ENCODE peak calls at places on chromosomes 1 and 21, in six cellular contexts. M is prostate gland, Q is AG10803, H is GM20000, K is HuH-7.5, V is AG08396. L is an unnamed sample.

GRCh38 chr1:29166291-29166878 is 15.3 kb downstream of the SRSF4 start:
- DNase-seq in M (no peak), Q (peak; percentile 66), H (no peak), K (no peak), V (no peak), L (no peak)

GRCh38 chr1:173603056-173603591 is at the start of gene SLC9C2:
- DNase-seq in M (no peak), Q (peak; percentile 24), H (no peak), K (no peak), V (peak; percentile 32), L (no peak)

GRCh38 chr1:40036574-40036973 is 4.0 kb upstream of the CAP1 start:
- DNase-seq in M (peak; percentile 80), Q (peak; percentile 83), H (no peak), K (no peak), V (peak; percentile 54), L (no peak)

GRCh38 chr1:232333419-232333767 is 296.5 kb downstream of the SIPA1L2 start:
- DNase-seq in M (no peak), Q (no peak), H (no peak), K (no peak), V (no peak), L (no peak)

GRCh38 chr1:57468661-57469523 is 45.0 kb upstream of the DAB1 start:
- DNase-seq in M (no peak), Q (peak; percentile 91), H (no peak), K (no peak), V (peak; percentile 30), L (no peak)

GRCh38 chr21:34843562-34843961 is 174.8 kb downstream of the CLIC6 start:
- DNase-seq in M (no peak), Q (no peak), H (no peak), K (no peak), V (no peak), L (no peak)

GRCh38 chr1:172874950-172875349 is 175.8 kb downstream of the TNFSF18 start:
- DNase-seq in M (no peak), Q (no peak), H (peak; percentile 25), K (no peak), V (no peak), L (no peak)

GRCh38 chr1:55632058-55632457 is 416.9 kb upstream of the USP24 start:
- DNase-seq in M (no peak), Q (peak; percentile 80), H (no peak), K (no peak), V (peak; percentile 28), L (no peak)

GRCh38 chr1:168287237-168287664 is 6.6 kb downstream of the TBX19 start:
- DNase-seq in M (no peak), Q (peak; percentile 12), H (no peak), K (no peak), V (no peak), L (no peak)

GRCh38 chr1:109808703-109809102 is 45.0 kb upstream of the EPS8L3 start:
- DNase-seq in M (no peak), Q (no peak), H (no peak), K (no peak), V (no peak), L (no peak)

GRCh38 chr1:177571076-177571475 is 398.8 kb downstream of the SEC16B start:
- DNase-seq in M (no peak), Q (no peak), H (no peak), K (no peak), V (no peak), L (no peak)

GRCh38 chr1:29249170-29249691 is 12.9 kb downstream of the PTPRU start:
- DNase-seq in M (no peak), Q (peak; percentile 38), H (no peak), K (no peak), V (peak; percentile 58), L (no peak)

GRCh38 chr1:167453156-167453555 is 65.2 kb downstream of the CD247 start:
- DNase-seq in M (no peak), Q (no peak), H (no peak), K (no peak), V (no peak), L (no peak)

GRCh38 chr1:192474080-192474683 is 101.4 kb upstream of the RGS1 start:
- DNase-seq in M (no peak), Q (peak; percentile 12), H (peak; percentile 31), K (no peak), V (peak; percentile 29), L (peak; percentile 33)

GRCh38 chr1:78333426-78334012 is 157.3 kb upstream of the PTGFR start:
- DNase-seq in M (no peak), Q (peak; percentile 45), H (peak; percentile 5), K (no peak), V (no peak), L (no peak)

GRCh38 chr21:42063206-42063577 is 7.9 kb upstream of the UMODL1 start:
- DNase-seq in M (no peak), Q (no peak), H (no peak), K (no peak), V (no peak), L (peak; percentile 54)

L was measured in germinal center.